ENCODE peak calls at places on chromosomes 7 and 10, in eight cellular contexts. One of them, this sample, is unnamed.

GRCh38 chr10:34252111-34252510 is 563.0 kb downstream of the PARD3 start:
- DNase-seq in NCI-H1930: no peak
- DNase-seq in NCI-H2171: no peak
- DNase-seq in activated T-cell treated with anti-CD3 and anti-CD28 coated beads, Interleukin-2, amount 50 U/mL, for 72 hours: no peak
- DNase-seq in IMR-90: no peak
- DNase-seq in NCI-H748 treated with DMSO at 0.1 percent for 48 hours: no peak
- DNase-seq in HAP-1: no peak
- DNase-seq in activated T-helper 1 cell treated with Interleukin-2 at 50 U/mL for 16 hours: no peak
- DNase-seq in this sample: no peak

GRCh38 chr10:72145657-72146450 is 57.5 kb upstream of the SPOCK2 start:
- DNase-seq in NCI-H1930: no peak
- DNase-seq in NCI-H2171: no peak
- DNase-seq in activated T-cell treated with anti-CD3 and anti-CD28 coated beads, Interleukin-2, amount 50 U/mL, for 72 hours: no peak
- DNase-seq in IMR-90: no peak
- DNase-seq in NCI-H748 treated with DMSO at 0.1 percent for 48 hours: no peak
- DNase-seq in HAP-1: peak; percentile 37
- DNase-seq in activated T-helper 1 cell treated with Interleukin-2 at 50 U/mL for 16 hours: no peak
- DNase-seq in this sample: no peak

GRCh38 chr10:14126697-14127440 is 203.9 kb downstream of the FRMD4A start:
- DNase-seq in NCI-H1930: no peak
- DNase-seq in NCI-H2171: no peak
- DNase-seq in activated T-cell treated with anti-CD3 and anti-CD28 coated beads, Interleukin-2, amount 50 U/mL, for 72 hours: no peak
- DNase-seq in IMR-90: peak; percentile 67
- DNase-seq in NCI-H748 treated with DMSO at 0.1 percent for 48 hours: no peak
- DNase-seq in HAP-1: no peak
- DNase-seq in activated T-helper 1 cell treated with Interleukin-2 at 50 U/mL for 16 hours: no peak
- DNase-seq in this sample: peak; percentile 5

GRCh38 chr10:117536862-117537435 is 5.6 kb upstream of the EMX2 start:
- DNase-seq in NCI-H1930: no peak
- DNase-seq in NCI-H2171: no peak
- DNase-seq in activated T-cell treated with anti-CD3 and anti-CD28 coated beads, Interleukin-2, amount 50 U/mL, for 72 hours: no peak
- DNase-seq in IMR-90: no peak
- DNase-seq in NCI-H748 treated with DMSO at 0.1 percent for 48 hours: no peak
- DNase-seq in HAP-1: no peak
- DNase-seq in activated T-helper 1 cell treated with Interleukin-2 at 50 U/mL for 16 hours: no peak
- DNase-seq in this sample: no peak

GRCh38 chr10:97669561-97669960 is 17.5 kb downstream of the AVPI1 start:
- DNase-seq in NCI-H1930: no peak
- DNase-seq in NCI-H2171: no peak
- DNase-seq in activated T-cell treated with anti-CD3 and anti-CD28 coated beads, Interleukin-2, amount 50 U/mL, for 72 hours: no peak
- DNase-seq in IMR-90: no peak
- DNase-seq in NCI-H748 treated with DMSO at 0.1 percent for 48 hours: no peak
- DNase-seq in HAP-1: no peak
- DNase-seq in activated T-helper 1 cell treated with Interleukin-2 at 50 U/mL for 16 hours: no peak
- DNase-seq in this sample: peak; percentile 24

GRCh38 chr7:151391358-151391730 is 18.5 kb downstream of the WDR86 start:
- DNase-seq in NCI-H1930: no peak
- DNase-seq in NCI-H2171: no peak
- DNase-seq in activated T-cell treated with anti-CD3 and anti-CD28 coated beads, Interleukin-2, amount 50 U/mL, for 72 hours: no peak
- DNase-seq in IMR-90: no peak
- DNase-seq in NCI-H748 treated with DMSO at 0.1 percent for 48 hours: no peak
- DNase-seq in HAP-1: no peak
- DNase-seq in activated T-helper 1 cell treated with Interleukin-2 at 50 U/mL for 16 hours: no peak
- DNase-seq in this sample: no peak

GRCh38 chr10:8998751-8999150 is 944.3 kb downstream of the GATA3 start:
- DNase-seq in NCI-H1930: no peak
- DNase-seq in NCI-H2171: no peak
- DNase-seq in activated T-cell treated with anti-CD3 and anti-CD28 coated beads, Interleukin-2, amount 50 U/mL, for 72 hours: no peak
- DNase-seq in IMR-90: no peak
- DNase-seq in NCI-H748 treated with DMSO at 0.1 percent for 48 hours: no peak
- DNase-seq in HAP-1: no peak
- DNase-seq in activated T-helper 1 cell treated with Interleukin-2 at 50 U/mL for 16 hours: no peak
- DNase-seq in this sample: no peak

GRCh38 chr10:28113202-28113601 is 114.3 kb upstream of the ODAD2 start:
- DNase-seq in NCI-H1930: no peak
- DNase-seq in NCI-H2171: no peak
- DNase-seq in activated T-cell treated with anti-CD3 and anti-CD28 coated beads, Interleukin-2, amount 50 U/mL, for 72 hours: no peak
- DNase-seq in IMR-90: no peak
- DNase-seq in NCI-H748 treated with DMSO at 0.1 percent for 48 hours: no peak
- DNase-seq in HAP-1: no peak
- DNase-seq in activated T-helper 1 cell treated with Interleukin-2 at 50 U/mL for 16 hours: no peak
- DNase-seq in this sample: no peak

GRCh38 chr7:95686109-95686508 is 86.2 kb upstream of the DYNC1I1 start:
- DNase-seq in NCI-H1930: peak; percentile 54
- DNase-seq in NCI-H2171: peak; percentile 26
- DNase-seq in activated T-cell treated with anti-CD3 and anti-CD28 coated beads, Interleukin-2, amount 50 U/mL, for 72 hours: peak; percentile 8
- DNase-seq in IMR-90: peak; percentile 39
- DNase-seq in NCI-H748 treated with DMSO at 0.1 percent for 48 hours: peak; percentile 41
- DNase-seq in HAP-1: peak; percentile 52
- DNase-seq in activated T-helper 1 cell treated with Interleukin-2 at 50 U/mL for 16 hours: no peak
- DNase-seq in this sample: peak; percentile 74

GRCh38 chr7:7719235-7719634 is 828 bp upstream of the RPA3 start:
- DNase-seq in NCI-H1930: peak; percentile 93
- DNase-seq in NCI-H2171: peak; percentile 60
- DNase-seq in activated T-cell treated with anti-CD3 and anti-CD28 coated beads, Interleukin-2, amount 50 U/mL, for 72 hours: peak; percentile 71
- DNase-seq in IMR-90: peak; percentile 99
- DNase-seq in NCI-H748 treated with DMSO at 0.1 percent for 48 hours: peak; percentile 75
- DNase-seq in HAP-1: peak; percentile 9
- DNase-seq in activated T-helper 1 cell treated with Interleukin-2 at 50 U/mL for 16 hours: no peak
- DNase-seq in this sample: peak; percentile 75

GRCh38 chr7:125828153-125828690 is 898.6 kb upstream of the POT1 start:
- DNase-seq in NCI-H1930: no peak
- DNase-seq in NCI-H2171: no peak
- DNase-seq in activated T-cell treated with anti-CD3 and anti-CD28 coated beads, Interleukin-2, amount 50 U/mL, for 72 hours: no peak
- DNase-seq in IMR-90: no peak
- DNase-seq in NCI-H748 treated with DMSO at 0.1 percent for 48 hours: no peak
- DNase-seq in HAP-1: no peak
- DNase-seq in activated T-helper 1 cell treated with Interleukin-2 at 50 U/mL for 16 hours: no peak
- DNase-seq in this sample: no peak

GRCh38 chr7:131600578-131600977 is 44.1 kb upstream of the PODXL start:
- DNase-seq in NCI-H1930: no peak
- DNase-seq in NCI-H2171: no peak
- DNase-seq in activated T-cell treated with anti-CD3 and anti-CD28 coated beads, Interleukin-2, amount 50 U/mL, for 72 hours: no peak
- DNase-seq in IMR-90: peak; percentile 72
- DNase-seq in NCI-H748 treated with DMSO at 0.1 percent for 48 hours: no peak
- DNase-seq in HAP-1: peak; percentile 85
- DNase-seq in activated T-helper 1 cell treated with Interleukin-2 at 50 U/mL for 16 hours: no peak
- DNase-seq in this sample: no peak

GRCh38 chr7:50341709-50342108 is 37.2 kb downstream of the IKZF1 start:
- DNase-seq in NCI-H1930: no peak
- DNase-seq in NCI-H2171: no peak
- DNase-seq in activated T-cell treated with anti-CD3 and anti-CD28 coated beads, Interleukin-2, amount 50 U/mL, for 72 hours: no peak
- DNase-seq in IMR-90: no peak
- DNase-seq in NCI-H748 treated with DMSO at 0.1 percent for 48 hours: no peak
- DNase-seq in HAP-1: no peak
- DNase-seq in activated T-helper 1 cell treated with Interleukin-2 at 50 U/mL for 16 hours: no peak
- DNase-seq in this sample: no peak

GRCh38 chr10:130441041-130441440 is 304.9 kb downstream of the GLRX3 start:
- DNase-seq in NCI-H1930: no peak
- DNase-seq in NCI-H2171: no peak
- DNase-seq in activated T-cell treated with anti-CD3 and anti-CD28 coated beads, Interleukin-2, amount 50 U/mL, for 72 hours: no peak
- DNase-seq in IMR-90: no peak
- DNase-seq in NCI-H748 treated with DMSO at 0.1 percent for 48 hours: no peak
- DNase-seq in HAP-1: no peak
- DNase-seq in activated T-helper 1 cell treated with Interleukin-2 at 50 U/mL for 16 hours: no peak
- DNase-seq in this sample: no peak

GRCh38 chr7:99579956-99580777 is 17.9 kb upstream of the TMEM225B start:
- DNase-seq in NCI-H1930: peak; percentile 77
- DNase-seq in NCI-H2171: peak; percentile 64
- DNase-seq in activated T-cell treated with anti-CD3 and anti-CD28 coated beads, Interleukin-2, amount 50 U/mL, for 72 hours: peak; percentile 66
- DNase-seq in IMR-90: peak; percentile 23
- DNase-seq in NCI-H748 treated with DMSO at 0.1 percent for 48 hours: peak; percentile 46
- DNase-seq in HAP-1: no peak
- DNase-seq in activated T-helper 1 cell treated with Interleukin-2 at 50 U/mL for 16 hours: peak; percentile 37
- DNase-seq in this sample: peak; percentile 45

GRCh38 chr10:110973400-110973799 is 54.0 kb downstream of the SHOC2 start:
- DNase-seq in NCI-H1930: no peak
- DNase-seq in NCI-H2171: no peak
- DNase-seq in activated T-cell treated with anti-CD3 and anti-CD28 coated beads, Interleukin-2, amount 50 U/mL, for 72 hours: no peak
- DNase-seq in IMR-90: no peak
- DNase-seq in NCI-H748 treated with DMSO at 0.1 percent for 48 hours: no peak
- DNase-seq in HAP-1: no peak
- DNase-seq in activated T-helper 1 cell treated with Interleukin-2 at 50 U/mL for 16 hours: no peak
- DNase-seq in this sample: no peak

GRCh38 chr7:24728503-24729364 is 28.5 kb downstream of the GSDME start:
- DNase-seq in NCI-H1930: no peak
- DNase-seq in NCI-H2171: no peak
- DNase-seq in activated T-cell treated with anti-CD3 and anti-CD28 coated beads, Interleukin-2, amount 50 U/mL, for 72 hours: peak; percentile 38
- DNase-seq in IMR-90: peak; percentile 24
- DNase-seq in NCI-H748 treated with DMSO at 0.1 percent for 48 hours: no peak
- DNase-seq in HAP-1: no peak
- DNase-seq in activated T-helper 1 cell treated with Interleukin-2 at 50 U/mL for 16 hours: no peak
- DNase-seq in this sample: no peak

GRCh38 chr7:148700693-148701092 is 2.0 kb downstream of the CUL1 start:
- DNase-seq in NCI-H1930: no peak
- DNase-seq in NCI-H2171: no peak
- DNase-seq in activated T-cell treated with anti-CD3 and anti-CD28 coated beads, Interleukin-2, amount 50 U/mL, for 72 hours: peak; percentile 57
- DNase-seq in IMR-90: peak; percentile 50
- DNase-seq in NCI-H748 treated with DMSO at 0.1 percent for 48 hours: no peak
- DNase-seq in HAP-1: peak; percentile 77
- DNase-seq in activated T-helper 1 cell treated with Interleukin-2 at 50 U/mL for 16 hours: peak; percentile 17
- DNase-seq in this sample: peak; percentile 68

GRCh38 chr10:96272986-96273280 is 1.6 kb upstream of the BLNK start:
- DNase-seq in NCI-H1930: no peak
- DNase-seq in NCI-H2171: no peak
- DNase-seq in activated T-cell treated with anti-CD3 and anti-CD28 coated beads, Interleukin-2, amount 50 U/mL, for 72 hours: no peak
- DNase-seq in IMR-90: no peak
- DNase-seq in NCI-H748 treated with DMSO at 0.1 percent for 48 hours: no peak
- DNase-seq in HAP-1: no peak
- DNase-seq in activated T-helper 1 cell treated with Interleukin-2 at 50 U/mL for 16 hours: no peak
- DNase-seq in this sample: no peak

GRCh38 chr10:123991622-123992570 is 100.3 kb upstream of the CPXM2 start:
- DNase-seq in NCI-H1930: no peak
- DNase-seq in NCI-H2171: no peak
- DNase-seq in activated T-cell treated with anti-CD3 and anti-CD28 coated beads, Interleukin-2, amount 50 U/mL, for 72 hours: no peak
- DNase-seq in IMR-90: no peak
- DNase-seq in NCI-H748 treated with DMSO at 0.1 percent for 48 hours: no peak
- DNase-seq in HAP-1: no peak
- DNase-seq in activated T-helper 1 cell treated with Interleukin-2 at 50 U/mL for 16 hours: no peak
- DNase-seq in this sample: no peak

GRCh38 chr7:66036788-66037187 is 38.8 kb upstream of the ASL start:
- DNase-seq in NCI-H1930: no peak
- DNase-seq in NCI-H2171: no peak
- DNase-seq in activated T-cell treated with anti-CD3 and anti-CD28 coated beads, Interleukin-2, amount 50 U/mL, for 72 hours: no peak
- DNase-seq in IMR-90: no peak
- DNase-seq in NCI-H748 treated with DMSO at 0.1 percent for 48 hours: no peak
- DNase-seq in HAP-1: no peak
- DNase-seq in activated T-helper 1 cell treated with Interleukin-2 at 50 U/mL for 16 hours: no peak
- DNase-seq in this sample: no peak

GRCh38 chr10:124918906-124919305 is 23.0 kb upstream of the ZRANB1 start:
- DNase-seq in NCI-H1930: no peak
- DNase-seq in NCI-H2171: no peak
- DNase-seq in activated T-cell treated with anti-CD3 and anti-CD28 coated beads, Interleukin-2, amount 50 U/mL, for 72 hours: no peak
- DNase-seq in IMR-90: peak; percentile 25
- DNase-seq in NCI-H748 treated with DMSO at 0.1 percent for 48 hours: no peak
- DNase-seq in HAP-1: no peak
- DNase-seq in activated T-helper 1 cell treated with Interleukin-2 at 50 U/mL for 16 hours: no peak
- DNase-seq in this sample: no peak

GRCh38 chr7:44581426-44581906 is 565 bp downstream of the TMED4 start:
- DNase-seq in NCI-H1930: no peak
- DNase-seq in NCI-H2171: no peak
- DNase-seq in activated T-cell treated with anti-CD3 and anti-CD28 coated beads, Interleukin-2, amount 50 U/mL, for 72 hours: peak; percentile 57
- DNase-seq in IMR-90: no peak
- DNase-seq in NCI-H748 treated with DMSO at 0.1 percent for 48 hours: no peak
- DNase-seq in HAP-1: peak; percentile 33
- DNase-seq in activated T-helper 1 cell treated with Interleukin-2 at 50 U/mL for 16 hours: peak; percentile 11
- DNase-seq in this sample: no peak

GRCh38 chr7:502296-502695 is 17.4 kb downstream of the PDGFA start:
- DNase-seq in NCI-H1930: no peak
- DNase-seq in NCI-H2171: no peak
- DNase-seq in activated T-cell treated with anti-CD3 and anti-CD28 coated beads, Interleukin-2, amount 50 U/mL, for 72 hours: no peak
- DNase-seq in IMR-90: no peak
- DNase-seq in NCI-H748 treated with DMSO at 0.1 percent for 48 hours: no peak
- DNase-seq in HAP-1: no peak
- DNase-seq in activated T-helper 1 cell treated with Interleukin-2 at 50 U/mL for 16 hours: no peak
- DNase-seq in this sample: no peak

GRCh38 chr7:14195896-14196295 is 206.4 kb upstream of the ETV1 start:
- DNase-seq in NCI-H1930: no peak
- DNase-seq in NCI-H2171: no peak
- DNase-seq in activated T-cell treated with anti-CD3 and anti-CD28 coated beads, Interleukin-2, amount 50 U/mL, for 72 hours: no peak
- DNase-seq in IMR-90: no peak
- DNase-seq in NCI-H748 treated with DMSO at 0.1 percent for 48 hours: no peak
- DNase-seq in HAP-1: no peak
- DNase-seq in activated T-helper 1 cell treated with Interleukin-2 at 50 U/mL for 16 hours: no peak
- DNase-seq in this sample: no peak

GRCh38 chr10:3192856-3193635 is 20.5 kb upstream of the PITRM1 start:
- DNase-seq in NCI-H1930: no peak
- DNase-seq in NCI-H2171: no peak
- DNase-seq in activated T-cell treated with anti-CD3 and anti-CD28 coated beads, Interleukin-2, amount 50 U/mL, for 72 hours: peak; percentile 50
- DNase-seq in IMR-90: peak; percentile 73
- DNase-seq in NCI-H748 treated with DMSO at 0.1 percent for 48 hours: peak; percentile 57
- DNase-seq in HAP-1: peak; percentile 78
- DNase-seq in activated T-helper 1 cell treated with Interleukin-2 at 50 U/mL for 16 hours: no peak
- DNase-seq in this sample: peak; percentile 65

GRCh38 chr7:30937426-30937825 is 25.8 kb downstream of the AQP1 start:
- DNase-seq in NCI-H1930: no peak
- DNase-seq in NCI-H2171: no peak
- DNase-seq in activated T-cell treated with anti-CD3 and anti-CD28 coated beads, Interleukin-2, amount 50 U/mL, for 72 hours: no peak
- DNase-seq in IMR-90: no peak
- DNase-seq in NCI-H748 treated with DMSO at 0.1 percent for 48 hours: no peak
- DNase-seq in HAP-1: no peak
- DNase-seq in activated T-helper 1 cell treated with Interleukin-2 at 50 U/mL for 16 hours: no peak
- DNase-seq in this sample: no peak

GRCh38 chr10:12448729-12449391 is 99.5 kb downstream of the CAMK1D start:
- DNase-seq in NCI-H1930: no peak
- DNase-seq in NCI-H2171: no peak
- DNase-seq in activated T-cell treated with anti-CD3 and anti-CD28 coated beads, Interleukin-2, amount 50 U/mL, for 72 hours: peak; percentile 83
- DNase-seq in IMR-90: peak; percentile 94
- DNase-seq in NCI-H748 treated with DMSO at 0.1 percent for 48 hours: no peak
- DNase-seq in HAP-1: no peak
- DNase-seq in activated T-helper 1 cell treated with Interleukin-2 at 50 U/mL for 16 hours: peak; percentile 58
- DNase-seq in this sample: peak; percentile 99

GRCh38 chr10:94546058-94546595 is 539 bp downstream of the HELLS start:
- DNase-seq in NCI-H1930: no peak
- DNase-seq in NCI-H2171: no peak
- DNase-seq in activated T-cell treated with anti-CD3 and anti-CD28 coated beads, Interleukin-2, amount 50 U/mL, for 72 hours: no peak
- DNase-seq in IMR-90: peak; percentile 16
- DNase-seq in NCI-H748 treated with DMSO at 0.1 percent for 48 hours: peak; percentile 27
- DNase-seq in HAP-1: peak; percentile 23
- DNase-seq in activated T-helper 1 cell treated with Interleukin-2 at 50 U/mL for 16 hours: no peak
- DNase-seq in this sample: no peak

GRCh38 chr7:98133181-98133580 is 26.5 kb downstream of the LMTK2 start:
- DNase-seq in NCI-H1930: no peak
- DNase-seq in NCI-H2171: no peak
- DNase-seq in activated T-cell treated with anti-CD3 and anti-CD28 coated beads, Interleukin-2, amount 50 U/mL, for 72 hours: peak; percentile 14
- DNase-seq in IMR-90: no peak
- DNase-seq in NCI-H748 treated with DMSO at 0.1 percent for 48 hours: no peak
- DNase-seq in HAP-1: no peak
- DNase-seq in activated T-helper 1 cell treated with Interleukin-2 at 50 U/mL for 16 hours: no peak
- DNase-seq in this sample: peak; percentile 16

GRCh38 chr7:139783647-139784385 is 6.0 kb upstream of the HIPK2 start:
- DNase-seq in NCI-H1930: no peak
- DNase-seq in NCI-H2171: no peak
- DNase-seq in activated T-cell treated with anti-CD3 and anti-CD28 coated beads, Interleukin-2, amount 50 U/mL, for 72 hours: no peak
- DNase-seq in IMR-90: no peak
- DNase-seq in NCI-H748 treated with DMSO at 0.1 percent for 48 hours: no peak
- DNase-seq in HAP-1: peak; percentile 24
- DNase-seq in activated T-helper 1 cell treated with Interleukin-2 at 50 U/mL for 16 hours: no peak
- DNase-seq in this sample: no peak

GRCh38 chr10:47181057-47181849 is 118.7 kb upstream of the GDF10 start:
- DNase-seq in NCI-H1930: no peak
- DNase-seq in NCI-H2171: no peak
- DNase-seq in activated T-cell treated with anti-CD3 and anti-CD28 coated beads, Interleukin-2, amount 50 U/mL, for 72 hours: no peak
- DNase-seq in IMR-90: no peak
- DNase-seq in NCI-H748 treated with DMSO at 0.1 percent for 48 hours: no peak
- DNase-seq in HAP-1: no peak
- DNase-seq in activated T-helper 1 cell treated with Interleukin-2 at 50 U/mL for 16 hours: no peak
- DNase-seq in this sample: no peak

GRCh38 chr10:116127296-116127695 is 145.7 kb downstream of the GFRA1 start:
- DNase-seq in NCI-H1930: no peak
- DNase-seq in NCI-H2171: no peak
- DNase-seq in activated T-cell treated with anti-CD3 and anti-CD28 coated beads, Interleukin-2, amount 50 U/mL, for 72 hours: no peak
- DNase-seq in IMR-90: no peak
- DNase-seq in NCI-H748 treated with DMSO at 0.1 percent for 48 hours: no peak
- DNase-seq in HAP-1: no peak
- DNase-seq in activated T-helper 1 cell treated with Interleukin-2 at 50 U/mL for 16 hours: no peak
- DNase-seq in this sample: no peak

GRCh38 chr7:3914385-3914784 is 613.3 kb downstream of the SDK1 start:
- DNase-seq in NCI-H1930: no peak
- DNase-seq in NCI-H2171: no peak
- DNase-seq in activated T-cell treated with anti-CD3 and anti-CD28 coated beads, Interleukin-2, amount 50 U/mL, for 72 hours: no peak
- DNase-seq in IMR-90: no peak
- DNase-seq in NCI-H748 treated with DMSO at 0.1 percent for 48 hours: no peak
- DNase-seq in HAP-1: no peak
- DNase-seq in activated T-helper 1 cell treated with Interleukin-2 at 50 U/mL for 16 hours: no peak
- DNase-seq in this sample: peak; percentile 24

This sample was measured in mesenchymal stem cell.